ENCODE peak calls at places on chromosomes 2 and 18, in seven cellular contexts. I, Z, G, T, U, D and C are unnamed samples.
A peak's percentile ranks its signal among the peaks of the same experiment; 100 is the strongest.

GRCh38 chr18:10727477-10727876 is 201.7 kb downstream of the NAPG start:
- DNase-seq in I (no peak), Z (no peak), G (no peak), T (no peak), U (no peak), D (peak; percentile 24), C (no peak)

GRCh38 chr18:79428287-79428686 is 32.6 kb downstream of the NFATC1 start:
- DNase-seq in I (no peak), Z (no peak), G (no peak), T (no peak), U (no peak), D (no peak), C (no peak)

GRCh38 chr2:11043245-11043644 is 112.0 kb upstream of the SLC66A3 start:
- DNase-seq in I (no peak), Z (no peak), G (no peak), T (no peak), U (no peak), D (no peak), C (no peak)

GRCh38 chr2:30684546-30684945 is 122.7 kb downstream of the CAPN13 start:
- DNase-seq in I (no peak), Z (no peak), G (no peak), T (no peak), U (no peak), D (no peak), C (no peak)

GRCh38 chr18:79680100-79680879 is 687 bp downstream of the CTDP1 start:
- DNase-seq in I (peak; percentile 10), Z (peak; percentile 74), G (peak; percentile 75), T (no peak), U (no peak), D (peak; percentile 87), C (peak; percentile 11)

GRCh38 chr2:160390544-160391258 is 102.9 kb downstream of the RBMS1 start:
- DNase-seq in I (peak; percentile 17), Z (peak; percentile 18), G (no peak), T (no peak), U (no peak), D (peak; percentile 77), C (no peak)

GRCh38 chr2:13046557-13047165 is 329.9 kb downstream of the TRIB2 start:
- DNase-seq in I (no peak), Z (no peak), G (no peak), T (no peak), U (no peak), D (peak; percentile 33), C (no peak)

GRCh38 chr18:29164020-29164706 is 987.2 kb upstream of the CDH2 start:
- DNase-seq in I (peak; percentile 94), Z (no peak), G (no peak), T (peak; percentile 77), U (no peak), D (peak; percentile 97), C (peak; percentile 68)

GRCh38 chr2:149799296-149799695 is 211.7 kb upstream of the MMADHC start:
- DNase-seq in I (no peak), Z (no peak), G (no peak), T (no peak), U (no peak), D (peak; percentile 69), C (peak; percentile 31)

GRCh38 chr18:58325521-58325908 is 281.5 kb downstream of the NEDD4L start:
- DNase-seq in I (no peak), Z (no peak), G (no peak), T (no peak), U (no peak), D (peak; percentile 59), C (no peak)

GRCh38 chr2:48248251-48248933 is 281.6 kb upstream of the STON1 start:
- DNase-seq in I (peak; percentile 79), Z (no peak), G (no peak), T (peak; percentile 85), U (peak; percentile 15), D (peak; percentile 95), C (peak; percentile 86)

GRCh38 chr18:54359233-54359632 is 1.5 kb downstream of the C18orf54 start:
- DNase-seq in I (no peak), Z (no peak), G (no peak), T (no peak), U (no peak), D (peak; percentile 5), C (no peak)

GRCh38 chr2:99637157-99637697 is 147.4 kb upstream of the REV1 start:
- DNase-seq in I (no peak), Z (no peak), G (no peak), T (no peak), U (no peak), D (no peak), C (no peak)

GRCh38 chr2:240129311-240129710 is 6.8 kb downstream of the COPS9 start:
- DNase-seq in I (no peak), Z (peak; percentile 19), G (no peak), T (no peak), U (no peak), D (no peak), C (no peak)

GRCh38 chr2:38415023-38415422 is 38.0 kb upstream of the ATL2 start:
- DNase-seq in I (no peak), Z (no peak), G (no peak), T (no peak), U (no peak), D (no peak), C (no peak)